ENCODE peak calls at places on chromosomes 2 and 18, in six cellular contexts. C is uterus, S is coronary artery, L is right atrium auricular region, W is AG09319, M is endothelial cell. V is an unnamed sample.

GRCh38 chr2:65478498-65479135 is 46.2 kb upstream of the SPRED2 start:
- DNase-seq in W (no peak), S (no peak), M (no peak), C (no peak), L (no peak), V (no peak)

GRCh38 chr2:168456526-168457176 is 579 bp downstream of the CERS6 start:
- DNase-seq in S (peak), W (no peak), C (peak), L (no peak), M (peak), V (peak)

GRCh38 chr2:86072271-86072858 is 33.3 kb downstream of the POLR1A start:
- DNase-seq in W (no peak), M (no peak), C (peak), S (peak), L (peak), V (peak)

GRCh38 chr18:14174706-14175085 is 42.5 kb upstream of the ZNF519 start:
- DNase-seq in S (peak), L (no peak), C (no peak), M (no peak), W (no peak), V (no peak)

GRCh38 chr18:78805840-78806239 is 173.8 kb upstream of the SALL3 start:
- DNase-seq in L (no peak), S (no peak), W (no peak), C (no peak), M (no peak), V (no peak)

GRCh38 chr2:57943271-57943670 is 103.3 kb upstream of the VRK2 start:
- DNase-seq in M (no peak), S (no peak), C (no peak), L (no peak), W (no peak), V (no peak)

GRCh38 chr2:10476723-10477442 is 28.8 kb upstream of the ODC1 start:
- DNase-seq in C (no peak), M (no peak), L (no peak), S (no peak), W (no peak), V (no peak)

GRCh38 chr2:183919167-183919566 is 679.2 kb upstream of the ZNF804A start:
- DNase-seq in C (no peak), L (no peak), S (no peak), M (no peak), W (no peak), V (no peak)

GRCh38 chr18:911025-911424 is 6.4 kb downstream of the ADCYAP1 start:
- DNase-seq in M (no peak), C (no peak), L (no peak), W (no peak), S (no peak), V (no peak)

GRCh38 chr2:175037941-175038340 is 32.8 kb upstream of the CHN1 start:
- DNase-seq in W (no peak), M (no peak), C (no peak), S (no peak), L (no peak), V (no peak)

GRCh38 chr2:206115026-206115578 is 29.1 kb upstream of the INO80D start:
- DNase-seq in W (no peak), L (no peak), S (no peak), M (no peak), C (no peak), V (no peak)

GRCh38 chr2:1625281-1626001 is 118.9 kb downstream of the PXDN start:
- DNase-seq in S (peak), W (peak), M (peak), L (no peak), C (peak), V (no peak)

GRCh38 chr2:15939556-15939853 is 845 bp upstream of the MYCN start:
- DNase-seq in S (no peak), C (no peak), W (no peak), L (no peak), M (peak), V (peak)

GRCh38 chr2:240588669-240589068 is 2.1 kb downstream of the CAPN10 start:
- DNase-seq in C (no peak), W (no peak), L (no peak), S (no peak), M (no peak), V (no peak)

GRCh38 chr2:37302701-37303252 is 21.9 kb downstream of the PRKD3 start:
- DNase-seq in M (no peak), S (no peak), L (no peak), C (no peak), W (no peak), V (no peak)

GRCh38 chr2:148876589-148877402 is 1.8 kb downstream of the KIF5C start:
- DNase-seq in L (no peak), S (no peak), W (no peak), M (peak), C (no peak), V (peak)

GRCh38 chr2:217247511-217247910 is 387.6 kb upstream of the TNP1 start:
- DNase-seq in L (no peak), M (no peak), W (no peak), S (no peak), C (peak), V (no peak)

GRCh38 chr2:238290079-238290478 is 1.7 kb upstream of the PER2 start:
- DNase-seq in L (peak), S (no peak), W (no peak), C (peak), M (peak), V (no peak)

GRCh38 chr2:207334631-207335371 is 169.1 kb upstream of the KLF7 start:
- DNase-seq in W (peak), S (peak), C (peak), L (peak), M (peak), V (no peak)

GRCh38 chr2:96140941-96141623 is 2.8 kb upstream of the ASTL start:
- DNase-seq in C (no peak), W (no peak), L (no peak), S (no peak), M (no peak), V (no peak)

GRCh38 chr2:36380624-36381481 is 25.3 kb downstream of the CRIM1 start:
- DNase-seq in L (no peak), M (peak), W (no peak), S (peak), C (no peak), V (no peak)

GRCh38 chr2:213649176-213649575 is 364.9 kb downstream of the SPAG16 start:
- DNase-seq in S (no peak), C (no peak), M (no peak), W (no peak), L (no peak), V (no peak)

GRCh38 chr2:134917219-134917957 is 1.2 kb upstream of the CCNT2 start:
- DNase-seq in M (peak), W (no peak), C (peak), L (no peak), S (peak), V (no peak)

DNA sequence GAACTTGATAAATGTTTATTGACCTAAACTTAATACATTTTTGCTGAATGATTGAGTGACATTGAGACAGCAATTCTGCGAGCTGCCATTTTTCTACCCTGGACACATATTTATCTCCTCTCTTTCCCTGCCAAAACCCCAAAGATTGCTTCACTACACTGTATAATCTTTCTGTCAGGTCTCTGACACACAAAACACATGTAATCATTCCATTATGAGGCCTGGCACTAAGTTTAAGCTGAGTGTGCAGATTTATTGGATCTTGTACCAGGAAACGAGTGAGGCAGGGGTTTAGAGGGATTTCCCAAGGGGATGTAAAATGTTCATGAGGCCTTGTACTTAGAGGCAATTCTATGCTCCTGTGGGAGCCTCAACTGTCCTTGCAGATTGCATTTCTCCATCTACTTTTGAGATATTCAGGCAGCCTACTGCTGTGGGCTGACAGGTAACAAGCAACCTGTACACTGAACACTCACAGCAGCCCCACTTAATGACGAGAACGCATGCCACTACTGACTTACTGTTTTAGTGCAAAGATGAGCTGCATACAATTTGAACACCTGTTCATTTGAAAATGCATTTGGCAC is 13.7 kb upstream of the OSR1 start:
- DNase-seq in S (no peak), L (no peak), M (no peak), C (no peak), W (no peak), V (no peak)
- TF ChIP-seq CTCF in S (no peak), L (no peak), M (no peak), C (no peak), W (no peak), V (no peak)

GRCh38 chr18:48391863-48392262 is 17.3 kb downstream of the ZBTB7C start:
- DNase-seq in W (no peak), M (no peak), C (no peak), S (no peak), L (no peak), V (no peak)

GRCh38 chr18:48390641-48391040 is 18.5 kb downstream of the ZBTB7C start:
- DNase-seq in M (no peak), L (no peak), S (no peak), W (no peak), C (no peak), V (no peak)

GRCh38 chr18:48387300-48387699 is 21.9 kb downstream of the ZBTB7C start:
- DNase-seq in L (no peak), S (no peak), C (no peak), W (no peak), M (no peak), V (no peak)

GRCh38 chr18:48385595-48385994 is 23.6 kb downstream of the ZBTB7C start:
- DNase-seq in S (no peak), L (no peak), W (no peak), C (no peak), M (no peak), V (no peak)

GRCh38 chr18:48388478-48388877 is 20.7 kb downstream of the ZBTB7C start:
- DNase-seq in M (no peak), W (no peak), S (no peak), C (no peak), L (no peak), V (no peak)
- TF ChIP-seq CTCF in M (no peak), W (no peak), S (no peak), C (no peak), L (no peak), V (no peak)

DNA sequence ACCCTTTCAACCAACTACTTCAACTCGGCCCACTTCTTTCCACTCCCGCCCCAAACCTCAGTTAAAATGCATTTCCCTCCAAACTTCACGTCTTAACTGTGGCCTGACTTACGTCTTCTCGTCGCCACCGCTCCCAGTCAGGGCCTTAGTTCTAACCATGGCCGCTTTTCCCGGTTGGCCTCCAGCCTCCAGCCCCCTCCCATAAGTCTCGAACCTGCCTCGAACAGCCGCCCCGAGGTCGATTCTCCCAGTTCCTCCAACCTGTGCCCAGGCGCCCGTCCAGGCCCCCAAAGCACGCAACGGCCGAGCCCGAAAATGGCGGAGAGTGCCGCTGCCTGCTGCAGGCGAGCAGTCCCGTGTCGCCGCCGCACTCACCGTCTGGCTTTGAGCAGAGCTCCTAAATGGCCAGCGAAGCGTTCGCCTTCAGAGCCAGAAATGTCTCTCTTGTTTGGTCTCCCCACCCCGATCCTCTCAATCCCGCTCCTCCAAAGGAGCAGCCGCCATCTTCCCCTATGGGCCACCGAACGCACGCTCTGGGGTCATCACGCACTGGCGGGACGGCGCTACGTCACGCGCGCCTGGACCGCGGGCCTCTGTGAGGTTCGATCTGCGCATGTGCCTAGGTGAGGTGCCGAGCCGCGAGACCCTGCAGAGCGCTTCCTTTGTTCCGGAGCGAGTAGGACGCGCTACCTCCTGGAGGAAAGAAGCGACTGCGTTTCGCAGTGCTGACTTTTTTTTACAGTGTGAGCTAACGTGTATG is at the start of gene WDR33:
- DNase-seq in W (peak), M (peak), L (peak), S (peak), C (peak), V (peak)
- TF ChIP-seq CTCF in W (no peak), M (no peak), L (peak), S (no peak), C (peak), V (peak)

DNA sequence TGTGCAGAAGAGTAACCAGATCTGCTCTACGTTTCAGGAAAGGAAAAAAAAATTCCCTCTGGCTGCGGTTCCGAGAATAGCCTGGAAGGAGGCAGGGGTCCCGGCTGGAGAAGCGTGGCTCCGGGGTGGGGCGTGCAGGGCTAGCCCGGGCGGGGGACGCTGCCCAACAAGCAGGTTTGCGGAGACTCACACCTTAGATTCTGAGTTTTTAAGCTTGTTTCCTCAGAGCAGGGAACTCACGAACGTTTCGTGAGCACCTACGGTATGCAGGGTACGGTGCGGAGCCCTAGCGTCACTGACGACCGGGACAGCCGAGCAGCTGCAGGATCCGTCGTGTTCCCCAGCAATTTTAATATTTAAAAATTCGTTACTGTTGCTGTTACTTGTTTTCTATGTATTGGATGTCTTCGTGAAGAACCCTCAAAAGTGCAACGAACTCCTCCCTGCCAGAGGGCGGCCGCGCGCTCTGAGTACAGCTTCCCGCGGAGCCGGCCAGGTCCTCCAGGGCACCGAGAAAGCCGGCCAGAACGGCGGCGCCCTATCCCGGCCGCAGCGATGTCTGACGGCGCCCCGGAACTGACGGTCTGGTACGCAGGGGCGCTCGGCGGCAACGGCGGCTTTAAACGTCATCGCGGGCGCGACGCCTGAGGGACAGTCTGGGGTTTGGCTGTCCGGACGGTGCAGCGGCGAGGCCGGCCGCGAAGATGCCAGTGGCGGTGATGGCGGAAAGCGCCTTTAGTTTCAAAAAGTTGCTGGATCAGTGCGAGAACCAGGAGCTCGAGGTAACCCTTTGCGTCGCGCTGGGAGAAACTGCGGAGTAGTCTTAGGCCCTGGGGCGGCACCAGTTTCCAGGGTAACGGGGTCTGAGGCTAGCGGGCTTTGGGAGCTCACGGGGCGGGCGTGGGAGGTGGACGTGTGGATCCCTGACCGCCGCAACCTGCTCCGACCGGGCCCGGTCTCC is at the start of gene COPS8:
- DNase-seq in M (peak), L (peak), C (peak), S (peak), W (peak), V (peak)
- TF ChIP-seq CTCF in M (no peak), L (no peak), C (peak), S (no peak), W (peak), V (peak)